ENCODE peak calls at places on chromosomes 5 and 9, in nine cellular contexts. Z is AG09319; J is left ventricle myocardium inferior; T is tibial nerve; M is AG04450; L is CD4-positive, alpha-beta T cell; O is heart left ventricle; N is body of pancreas; R is adrenal gland. S is an unnamed sample.
A peak's percentile ranks its signal among the peaks of the same experiment; 100 is the strongest.

GRCh38 chr9:120583958-120584369 is 4.0 kb upstream of the CDK5RAP2 start:
- DNase-seq in O (peak; percentile 44), N (peak; percentile 47), T (no peak), R (peak; percentile 83), L (no peak), J (no peak), Z (peak; percentile 94), M (peak; percentile 69), S (no peak)

GRCh38 chr9:120568816-120569215 is 11.2 kb downstream of the CDK5RAP2 start:
- DNase-seq in T (no peak), J (no peak), L (no peak), Z (no peak), M (no peak), N (no peak), O (no peak), R (no peak), S (no peak)

GRCh38 chr5:11319851-11320580 is 559.0 kb upstream of the DAP start:
- DNase-seq in R (no peak), J (no peak), L (no peak), N (no peak), M (no peak), O (no peak), T (no peak), Z (no peak), S (no peak)

GRCh38 chr5:172564187-172564586 is 76.9 kb upstream of the NEURL1B start:
- DNase-seq in T (no peak), R (no peak), L (no peak), N (peak; percentile 74), M (no peak), Z (no peak), J (no peak), O (no peak), S (no peak)

GRCh38 chr9:76572205-76572550 is 113.2 kb downstream of the GCNT1 start:
- DNase-seq in R (no peak), M (no peak), N (no peak), O (no peak), J (no peak), T (no peak), L (no peak), Z (no peak), S (no peak)

GRCh38 chr9:93675336-93676150 is 99.2 kb downstream of the PHF2 start:
- DNase-seq in L (no peak), T (no peak), M (no peak), J (peak; percentile 13), Z (no peak), R (peak; percentile 13), O (peak; percentile 6), N (peak; percentile 7), S (peak; percentile 36)

GRCh38 chr9:128689293-128689770 is 310 bp downstream of the SET start:
- DNase-seq in L (no peak), T (peak; percentile 38), J (peak; percentile 67), M (no peak), O (peak; percentile 70), N (peak; percentile 61), Z (no peak), R (peak; percentile 65), S (peak; percentile 55)

GRCh38 chr5:143573568-143574170 is 170.2 kb upstream of the NR3C1 start:
- DNase-seq in L (no peak), M (no peak), J (no peak), N (no peak), T (no peak), O (no peak), R (no peak), Z (no peak), S (no peak)

GRCh38 chr5:1220831-1221230 is 4.3 kb upstream of the SLC6A18 start:
- DNase-seq in R (no peak), J (no peak), L (no peak), M (no peak), T (no peak), N (no peak), O (no peak), Z (no peak), S (no peak)

GRCh38 chr9:75142208-75142607 is 53.9 kb downstream of the OSTF1 start:
- DNase-seq in Z (no peak), N (no peak), L (no peak), R (no peak), O (no peak), M (no peak), T (no peak), J (no peak), S (no peak)

GRCh38 chr5:78974011-78974410 is 11.1 kb downstream of the ARSB start:
- DNase-seq in N (no peak), L (no peak), O (no peak), Z (no peak), T (no peak), J (peak; percentile 29), M (no peak), R (no peak), S (no peak)

GRCh38 chr9:126521976-126522590 is 91.6 kb upstream of the LMX1B start:
- DNase-seq in J (no peak), M (no peak), O (no peak), T (no peak), Z (no peak), R (no peak), L (no peak), N (no peak), S (no peak)

GRCh38 chr9:91036826-91037510 is 235.3 kb downstream of the SYK start:
- DNase-seq in M (peak; percentile 78), L (peak; percentile 44), J (peak; percentile 75), R (peak; percentile 89), N (peak; percentile 81), Z (peak; percentile 63), T (peak; percentile 77), O (peak; percentile 77), S (no peak)

GRCh38 chr5:68777145-68777544 is 316.7 kb upstream of the SLC30A5 start:
- DNase-seq in R (no peak), J (no peak), N (no peak), O (no peak), L (no peak), M (no peak), T (no peak), Z (no peak), S (no peak)

GRCh38 chr5:61132559-61132958 is 29.7 kb downstream of the SMIM15 start:
- DNase-seq in N (no peak), T (no peak), L (no peak), Z (no peak), J (no peak), O (no peak), R (no peak), M (peak; percentile 15), S (no peak)
- TF ChIP-seq CTCF in N (no peak), T (no peak), L (no peak), Z (no peak), J (no peak), O (no peak), R (no peak), M (peak; percentile 11), S (no peak)

DNA sequence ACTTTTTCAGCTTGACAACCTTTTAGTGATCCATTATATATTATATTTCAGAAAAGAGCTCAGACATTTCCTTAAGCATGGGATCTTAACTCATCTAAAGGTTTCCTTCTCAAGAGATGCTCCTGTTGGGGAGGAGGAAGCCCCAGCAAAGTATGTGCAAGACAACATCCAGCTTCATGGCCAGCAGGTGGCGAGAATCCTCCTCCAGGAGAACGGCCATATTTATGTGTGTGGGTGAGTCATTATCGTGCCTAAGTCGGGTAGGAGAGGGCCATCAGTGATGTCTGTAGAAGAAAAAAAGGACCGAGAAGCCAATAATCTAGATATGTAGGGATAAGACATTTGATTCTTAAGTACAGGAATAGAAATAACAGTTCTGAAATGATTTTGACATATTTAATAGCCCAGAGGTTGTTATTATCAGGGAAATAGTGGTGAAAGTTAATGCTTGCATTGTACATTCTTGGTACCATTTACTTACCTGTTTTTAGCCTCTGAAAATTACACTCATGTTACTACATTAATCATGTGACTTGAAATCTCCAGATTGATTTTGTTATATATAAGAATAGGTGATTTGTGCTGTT is 28.2 kb downstream of the MTRR start:
- DNase-seq in Z (no peak), N (no peak), R (no peak), O (no peak), T (no peak), J (no peak), L (no peak), M (no peak), S (no peak)
- TF ChIP-seq CTCF in Z (peak; percentile 25), N (no peak), R (no peak), O (no peak), T (no peak), J (peak; percentile 7), L (peak; percentile 37), M (peak; percentile 54), S (peak; percentile 20)

GRCh38 chr5:139138109-139138508 is 60.1 kb downstream of the SIL1 start:
- DNase-seq in T (no peak), R (no peak), J (no peak), L (no peak), N (no peak), O (no peak), M (no peak), Z (no peak), S (no peak)

GRCh38 chr5:139140631-139141071 is 57.5 kb downstream of the SIL1 start:
- DNase-seq in M (no peak), R (no peak), T (no peak), N (no peak), L (no peak), J (no peak), Z (no peak), O (no peak), S (no peak)

GRCh38 chr5:139138790-139139189 is 59.4 kb downstream of the SIL1 start:
- DNase-seq in M (no peak), Z (no peak), J (peak; percentile 33), R (peak; percentile 65), L (no peak), T (no peak), N (peak; percentile 60), O (peak; percentile 37), S (no peak)

GRCh38 chr5:139134906-139135305 is 63.3 kb downstream of the SIL1 start:
- DNase-seq in O (no peak), Z (no peak), M (no peak), J (no peak), R (no peak), N (no peak), T (no peak), L (no peak), S (no peak)

GRCh38 chr5:139137703-139138102 is 60.5 kb downstream of the SIL1 start:
- DNase-seq in Z (no peak), N (peak; percentile 65), T (no peak), M (no peak), R (peak; percentile 45), L (no peak), O (no peak), J (no peak), S (no peak)
- TF ChIP-seq CTCF in Z (no peak), N (no peak), T (no peak), M (peak; percentile 27), R (no peak), L (no peak), O (no peak), J (peak; percentile 36), S (no peak)

DNA sequence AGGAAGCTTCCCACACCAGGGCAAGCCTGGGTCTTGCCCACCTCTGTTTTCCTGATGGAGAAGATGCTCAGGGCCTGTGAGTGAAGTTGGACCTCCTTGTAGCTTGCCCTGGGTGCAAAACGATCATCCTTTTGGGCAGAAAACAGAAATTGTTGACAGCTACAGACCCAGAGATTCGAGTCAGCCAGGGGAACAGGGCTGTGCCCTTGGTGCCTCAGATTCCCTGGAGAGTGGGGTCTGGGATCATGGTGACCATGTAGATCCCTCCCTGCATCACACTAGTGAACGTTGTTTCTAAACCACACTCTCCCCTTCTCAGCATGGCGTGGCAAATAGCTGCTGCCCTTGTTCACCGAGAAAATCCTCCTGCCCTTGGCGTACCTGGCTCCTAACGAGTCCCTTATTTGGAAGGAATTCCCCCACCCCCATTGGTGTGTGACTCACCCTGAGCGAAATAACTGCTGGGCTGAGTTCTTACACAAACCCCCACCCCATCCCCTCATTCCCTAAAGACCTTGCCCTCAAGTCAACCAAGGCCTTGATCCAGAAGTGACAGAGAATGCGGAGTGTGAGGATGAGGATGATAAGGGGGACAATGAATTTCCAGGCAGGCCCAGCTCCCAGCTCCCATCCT is 1.0 kb upstream of the DCANP1 start:
- DNase-seq in O (no peak), M (no peak), R (no peak), Z (no peak), T (no peak), J (no peak), L (no peak), N (no peak), S (no peak)
- TF ChIP-seq CTCF in O (no peak), M (no peak), R (no peak), Z (no peak), T (no peak), J (no peak), L (no peak), N (no peak), S (no peak)